ENCODE peak calls at places on chromosomes 1 and 21, in eight cellular contexts. One of them, this sample, is unnamed.

GRCh38 chr1:160005070-160005469 is 26.7 kb downstream of the PIGM start:
- DNase-seq in Calu3: no peak
- DNase-seq in aorta: no peak
- DNase-seq in CD4-positive, alpha-beta memory T cell: no peak
- DNase-seq in germinal center: no peak
- DNase-seq in amniotic stem cell: no peak
- DNase-seq in WTC11: no peak
- DNase-seq in activated naive CD4-positive, alpha-beta T cell: no peak
- DNase-seq in this sample: no peak

GRCh38 chr1:197195100-197195499 is 48.6 kb upstream of the ASPM start:
- DNase-seq in Calu3: no peak
- DNase-seq in aorta: no peak
- DNase-seq in CD4-positive, alpha-beta memory T cell: no peak
- DNase-seq in germinal center: no peak
- DNase-seq in amniotic stem cell: no peak
- DNase-seq in WTC11: no peak
- DNase-seq in activated naive CD4-positive, alpha-beta T cell: no peak
- DNase-seq in this sample: no peak

GRCh38 chr1:211507365-211507764 is 15.4 kb upstream of the RD3 start:
- DNase-seq in Calu3: no peak
- DNase-seq in aorta: no peak
- DNase-seq in CD4-positive, alpha-beta memory T cell: no peak
- DNase-seq in germinal center: no peak
- DNase-seq in amniotic stem cell: no peak
- DNase-seq in WTC11: no peak
- DNase-seq in activated naive CD4-positive, alpha-beta T cell: no peak
- DNase-seq in this sample: no peak

GRCh38 chr21:46079357-46080170 is 18.3 kb upstream of the COL6A2 start:
- DNase-seq in Calu3: no peak
- DNase-seq in aorta: peak
- DNase-seq in CD4-positive, alpha-beta memory T cell: no peak
- DNase-seq in germinal center: no peak
- DNase-seq in amniotic stem cell: peak
- DNase-seq in WTC11: no peak
- DNase-seq in activated naive CD4-positive, alpha-beta T cell: no peak
- DNase-seq in this sample: no peak

GRCh38 chr1:110634455-110635281 is 28.5 kb upstream of the KCNA2 start:
- DNase-seq in Calu3: peak
- DNase-seq in aorta: peak
- DNase-seq in CD4-positive, alpha-beta memory T cell: peak
- DNase-seq in germinal center: peak
- DNase-seq in amniotic stem cell: no peak
- DNase-seq in WTC11: no peak
- DNase-seq in activated naive CD4-positive, alpha-beta T cell: peak
- DNase-seq in this sample: peak

GRCh38 chr1:227901906-227902640 is 45.7 kb downstream of the WNT9A start:
- DNase-seq in Calu3: no peak
- DNase-seq in aorta: peak
- DNase-seq in CD4-positive, alpha-beta memory T cell: no peak
- DNase-seq in germinal center: no peak
- DNase-seq in amniotic stem cell: no peak
- DNase-seq in WTC11: peak
- DNase-seq in activated naive CD4-positive, alpha-beta T cell: no peak
- DNase-seq in this sample: peak

GRCh38 chr1:218942421-218942820 is 231.3 kb upstream of the LYPLAL1 start:
- DNase-seq in Calu3: no peak
- DNase-seq in aorta: no peak
- DNase-seq in CD4-positive, alpha-beta memory T cell: no peak
- DNase-seq in germinal center: no peak
- DNase-seq in amniotic stem cell: no peak
- DNase-seq in WTC11: no peak
- DNase-seq in activated naive CD4-positive, alpha-beta T cell: no peak
- DNase-seq in this sample: no peak

GRCh38 chr21:21309510-21309909 is 311.3 kb downstream of the NCAM2 start:
- DNase-seq in Calu3: no peak
- DNase-seq in aorta: no peak
- DNase-seq in CD4-positive, alpha-beta memory T cell: no peak
- DNase-seq in germinal center: no peak
- DNase-seq in amniotic stem cell: no peak
- DNase-seq in WTC11: no peak
- DNase-seq in activated naive CD4-positive, alpha-beta T cell: no peak
- DNase-seq in this sample: no peak

GRCh38 chr1:109133815-109134214 is 19.9 kb downstream of the ELAPOR1 start:
- DNase-seq in Calu3: no peak
- DNase-seq in aorta: no peak
- DNase-seq in CD4-positive, alpha-beta memory T cell: no peak
- DNase-seq in germinal center: peak
- DNase-seq in amniotic stem cell: no peak
- DNase-seq in WTC11: no peak
- DNase-seq in activated naive CD4-positive, alpha-beta T cell: no peak
- DNase-seq in this sample: no peak

GRCh38 chr1:230319014-230319747 is 107.0 kb downstream of the PGBD5 start:
- DNase-seq in Calu3: no peak
- DNase-seq in aorta: no peak
- DNase-seq in CD4-positive, alpha-beta memory T cell: no peak
- DNase-seq in germinal center: no peak
- DNase-seq in amniotic stem cell: no peak
- DNase-seq in WTC11: no peak
- DNase-seq in activated naive CD4-positive, alpha-beta T cell: no peak
- DNase-seq in this sample: no peak

GRCh38 chr21:27261676-27262075 is 294.8 kb upstream of the ADAMTS5 start:
- DNase-seq in Calu3: no peak
- DNase-seq in aorta: no peak
- DNase-seq in CD4-positive, alpha-beta memory T cell: no peak
- DNase-seq in germinal center: no peak
- DNase-seq in amniotic stem cell: no peak
- DNase-seq in WTC11: no peak
- DNase-seq in activated naive CD4-positive, alpha-beta T cell: no peak
- DNase-seq in this sample: no peak

GRCh38 chr1:32372149-32372756 is 9.9 kb downstream of the TSSK3 start:
- DNase-seq in Calu3: no peak
- DNase-seq in aorta: no peak
- DNase-seq in CD4-positive, alpha-beta memory T cell: peak
- DNase-seq in germinal center: peak
- DNase-seq in amniotic stem cell: no peak
- DNase-seq in WTC11: no peak
- DNase-seq in activated naive CD4-positive, alpha-beta T cell: no peak
- DNase-seq in this sample: no peak

GRCh38 chr1:218480691-218481099 is 135.6 kb downstream of the TGFB2 start:
- DNase-seq in Calu3: no peak
- DNase-seq in aorta: no peak
- DNase-seq in CD4-positive, alpha-beta memory T cell: no peak
- DNase-seq in germinal center: no peak
- DNase-seq in amniotic stem cell: no peak
- DNase-seq in WTC11: no peak
- DNase-seq in activated naive CD4-positive, alpha-beta T cell: no peak
- DNase-seq in this sample: peak

GRCh38 chr1:180040034-180040433 is 85.4 kb downstream of the CEP350 start:
- DNase-seq in Calu3: no peak
- DNase-seq in aorta: no peak
- DNase-seq in CD4-positive, alpha-beta memory T cell: no peak
- DNase-seq in germinal center: no peak
- DNase-seq in amniotic stem cell: no peak
- DNase-seq in WTC11: no peak
- DNase-seq in activated naive CD4-positive, alpha-beta T cell: no peak
- DNase-seq in this sample: no peak

GRCh38 chr1:8902765-8903164 is 24.3 kb upstream of the ENO1 start:
- DNase-seq in Calu3: no peak
- DNase-seq in aorta: no peak
- DNase-seq in CD4-positive, alpha-beta memory T cell: no peak
- DNase-seq in germinal center: no peak
- DNase-seq in amniotic stem cell: no peak
- DNase-seq in WTC11: no peak
- DNase-seq in activated naive CD4-positive, alpha-beta T cell: no peak
- DNase-seq in this sample: no peak

GRCh38 chr1:51410568-51411460 is 80.5 kb upstream of the TTC39A start:
- DNase-seq in Calu3: no peak
- DNase-seq in aorta: no peak
- DNase-seq in CD4-positive, alpha-beta memory T cell: no peak
- DNase-seq in germinal center: no peak
- DNase-seq in amniotic stem cell: no peak
- DNase-seq in WTC11: no peak
- DNase-seq in activated naive CD4-positive, alpha-beta T cell: no peak
- DNase-seq in this sample: no peak

GRCh38 chr1:42176902-42177519 is 12.5 kb upstream of the GUCA2A start:
- DNase-seq in Calu3: peak
- DNase-seq in aorta: no peak
- DNase-seq in CD4-positive, alpha-beta memory T cell: no peak
- DNase-seq in germinal center: peak
- DNase-seq in amniotic stem cell: no peak
- DNase-seq in WTC11: peak
- DNase-seq in activated naive CD4-positive, alpha-beta T cell: no peak
- DNase-seq in this sample: peak

GRCh38 chr21:15978158-15978805 is 248.5 kb downstream of the USP25 start:
- DNase-seq in Calu3: no peak
- DNase-seq in aorta: no peak
- DNase-seq in CD4-positive, alpha-beta memory T cell: no peak
- DNase-seq in germinal center: no peak
- DNase-seq in amniotic stem cell: no peak
- DNase-seq in WTC11: no peak
- DNase-seq in activated naive CD4-positive, alpha-beta T cell: no peak
- DNase-seq in this sample: peak

GRCh38 chr1:236129315-236129714 is 13.0 kb upstream of the GPR137B start:
- DNase-seq in Calu3: no peak
- DNase-seq in aorta: no peak
- DNase-seq in CD4-positive, alpha-beta memory T cell: no peak
- DNase-seq in germinal center: no peak
- DNase-seq in amniotic stem cell: no peak
- DNase-seq in WTC11: peak
- DNase-seq in activated naive CD4-positive, alpha-beta T cell: no peak
- DNase-seq in this sample: no peak

GRCh38 chr1:77126309-77126708 is 92.9 kb downstream of the PIGK start:
- DNase-seq in Calu3: peak
- DNase-seq in aorta: no peak
- DNase-seq in CD4-positive, alpha-beta memory T cell: no peak
- DNase-seq in germinal center: no peak
- DNase-seq in amniotic stem cell: peak
- DNase-seq in WTC11: peak
- DNase-seq in activated naive CD4-positive, alpha-beta T cell: no peak
- DNase-seq in this sample: peak